ENCODE peak calls at places on chromosomes 2 and 18, in nine cellular contexts. One of them, this sample, is unnamed.

GRCh38 chr2:199624958-199625357 is 167.2 kb upstream of the SATB2 start:
- DNase-seq in GM04504: no peak
- DNase-seq in activated CD4-positive, alpha-beta T cell treated with anti-CD3 and anti-CD28 coated beads for 4 hours: no peak
- DNase-seq in T-helper 1 cell: no peak
- DNase-seq in effector memory CD8-positive, alpha-beta T cell: no peak
- DNase-seq in nephron progenitor cell: no peak
- DNase-seq in endothelial cell: no peak
- DNase-seq in HuH-7.5: no peak
- DNase-seq in OCI-LY7: no peak
- DNase-seq in this sample: no peak

GRCh38 chr2:75517562-75518230 is 43.0 kb downstream of the EVA1A start:
- DNase-seq in activated CD4-positive, alpha-beta T cell treated with anti-CD3 and anti-CD28 coated beads for 4 hours: no peak
- DNase-seq in HuH-7.5: no peak
- DNase-seq in OCI-LY7: no peak
- DNase-seq in effector memory CD8-positive, alpha-beta T cell: no peak
- DNase-seq in GM04504: no peak
- DNase-seq in endothelial cell: no peak
- DNase-seq in T-helper 1 cell: no peak
- DNase-seq in nephron progenitor cell: no peak
- DNase-seq in this sample: no peak

GRCh38 chr2:44550571-44550970 is 188.8 kb downstream of the CAMKMT start:
- DNase-seq in OCI-LY7: no peak
- DNase-seq in activated CD4-positive, alpha-beta T cell treated with anti-CD3 and anti-CD28 coated beads for 4 hours: no peak
- DNase-seq in GM04504: no peak
- DNase-seq in effector memory CD8-positive, alpha-beta T cell: no peak
- DNase-seq in endothelial cell: no peak
- DNase-seq in nephron progenitor cell: no peak
- DNase-seq in HuH-7.5: no peak
- DNase-seq in T-helper 1 cell: no peak
- DNase-seq in this sample: no peak

GRCh38 chr2:133123912-133124311 is 444.4 kb downstream of the NCKAP5 start:
- DNase-seq in nephron progenitor cell: no peak
- DNase-seq in GM04504: no peak
- DNase-seq in effector memory CD8-positive, alpha-beta T cell: no peak
- DNase-seq in T-helper 1 cell: no peak
- DNase-seq in OCI-LY7: no peak
- DNase-seq in activated CD4-positive, alpha-beta T cell treated with anti-CD3 and anti-CD28 coated beads for 4 hours: no peak
- DNase-seq in endothelial cell: no peak
- DNase-seq in HuH-7.5: no peak
- DNase-seq in this sample: no peak

GRCh38 chr2:219309278-219309677 is at the start of gene PTPRN:
- DNase-seq in endothelial cell: no peak
- DNase-seq in GM04504: no peak
- DNase-seq in activated CD4-positive, alpha-beta T cell treated with anti-CD3 and anti-CD28 coated beads for 4 hours: no peak
- DNase-seq in nephron progenitor cell: no peak
- DNase-seq in HuH-7.5: no peak
- DNase-seq in effector memory CD8-positive, alpha-beta T cell: no peak
- DNase-seq in T-helper 1 cell: no peak
- DNase-seq in OCI-LY7: no peak
- DNase-seq in this sample: peak

GRCh38 chr2:196187898-196188458 is 16.6 kb upstream of the STK17B start:
- DNase-seq in GM04504: no peak
- DNase-seq in nephron progenitor cell: no peak
- DNase-seq in effector memory CD8-positive, alpha-beta T cell: no peak
- DNase-seq in HuH-7.5: no peak
- DNase-seq in T-helper 1 cell: no peak
- DNase-seq in OCI-LY7: peak
- DNase-seq in endothelial cell: no peak
- DNase-seq in activated CD4-positive, alpha-beta T cell treated with anti-CD3 and anti-CD28 coated beads for 4 hours: no peak
- DNase-seq in this sample: no peak

GRCh38 chr18:53795061-53795460 is 429.4 kb downstream of the MBD2 start:
- DNase-seq in nephron progenitor cell: no peak
- DNase-seq in T-helper 1 cell: no peak
- DNase-seq in HuH-7.5: no peak
- DNase-seq in endothelial cell: no peak
- DNase-seq in activated CD4-positive, alpha-beta T cell treated with anti-CD3 and anti-CD28 coated beads for 4 hours: no peak
- DNase-seq in OCI-LY7: no peak
- DNase-seq in GM04504: no peak
- DNase-seq in effector memory CD8-positive, alpha-beta T cell: no peak
- DNase-seq in this sample: no peak

GRCh38 chr18:46174317-46175039 is 70.3 kb downstream of the HAUS1 start:
- DNase-seq in effector memory CD8-positive, alpha-beta T cell: peak
- DNase-seq in activated CD4-positive, alpha-beta T cell treated with anti-CD3 and anti-CD28 coated beads for 4 hours: peak
- DNase-seq in GM04504: no peak
- DNase-seq in HuH-7.5: no peak
- DNase-seq in OCI-LY7: peak
- DNase-seq in nephron progenitor cell: peak
- DNase-seq in T-helper 1 cell: no peak
- DNase-seq in endothelial cell: peak
- DNase-seq in this sample: peak

GRCh38 chr2:161141033-161141432 is 19.2 kb upstream of the TANK start:
- DNase-seq in effector memory CD8-positive, alpha-beta T cell: peak
- DNase-seq in HuH-7.5: no peak
- DNase-seq in T-helper 1 cell: no peak
- DNase-seq in OCI-LY7: no peak
- DNase-seq in nephron progenitor cell: no peak
- DNase-seq in activated CD4-positive, alpha-beta T cell treated with anti-CD3 and anti-CD28 coated beads for 4 hours: no peak
- DNase-seq in GM04504: no peak
- DNase-seq in endothelial cell: no peak
- DNase-seq in this sample: no peak

This sample was measured in WTC11.